ENCODE peak calls at places on chromosome X, in six cellular contexts. One of them, this sample, is unnamed.

GRCh38 chrX:2908125-2908685 is 20.9 kb downstream of the ARSD start:
- DNase-seq in tibial artery: no peak
- DNase-seq in lower leg skin: no peak
- DNase-seq in SK-N-SH: no peak
- DNase-seq in GM23248: no peak
- DNase-seq in aorta: no peak
- DNase-seq in this sample: no peak

GRCh38 chrX:136789856-136790255 is 9.1 kb upstream of the ARHGEF6 start:
- DNase-seq in tibial artery: no peak
- DNase-seq in lower leg skin: no peak
- DNase-seq in SK-N-SH: no peak
- DNase-seq in GM23248: no peak
- DNase-seq in aorta: no peak
- DNase-seq in this sample: no peak

GRCh38 chrX:22365460-22365859 is 92.7 kb downstream of the CBLL2 start:
- DNase-seq in tibial artery: no peak
- DNase-seq in lower leg skin: no peak
- DNase-seq in SK-N-SH: no peak
- DNase-seq in GM23248: peak; percentile 85
- DNase-seq in aorta: no peak
- DNase-seq in this sample: no peak

GRCh38 chrX:134737061-134737460 is 78.8 kb upstream of the PLAC1 start:
- DNase-seq in tibial artery: peak; percentile 62
- DNase-seq in lower leg skin: no peak
- DNase-seq in SK-N-SH: no peak
- DNase-seq in GM23248: peak; percentile 56
- DNase-seq in aorta: no peak
- DNase-seq in this sample: no peak

GRCh38 chrX:39983715-39984114 is 114.0 kb downstream of the BCOR start:
- DNase-seq in tibial artery: no peak
- DNase-seq in lower leg skin: no peak
- DNase-seq in SK-N-SH: no peak
- DNase-seq in GM23248: peak; percentile 50
- DNase-seq in aorta: no peak
- DNase-seq in this sample: no peak

GRCh38 chrX:104665691-104666090 is 99.7 kb downstream of the IL1RAPL2 start:
- DNase-seq in tibial artery: no peak
- DNase-seq in lower leg skin: no peak
- DNase-seq in SK-N-SH: no peak
- DNase-seq in GM23248: no peak
- DNase-seq in aorta: no peak
- DNase-seq in this sample: no peak

GRCh38 chrX:150548684-150549083 is 19.7 kb upstream of the MTM1 start:
- DNase-seq in tibial artery: no peak
- DNase-seq in lower leg skin: no peak
- DNase-seq in SK-N-SH: no peak
- DNase-seq in GM23248: peak; percentile 65
- DNase-seq in aorta: no peak
- DNase-seq in this sample: no peak

GRCh38 chrX:106752101-106752678 is 25.7 kb downstream of the RNF128 start:
- DNase-seq in tibial artery: no peak
- DNase-seq in lower leg skin: no peak
- DNase-seq in SK-N-SH: no peak
- DNase-seq in GM23248: peak; percentile 13
- DNase-seq in aorta: no peak
- DNase-seq in this sample: no peak

GRCh38 chrX:118058924-118059323 is 57.7 kb downstream of the KLHL13 start:
- DNase-seq in tibial artery: no peak
- DNase-seq in lower leg skin: no peak
- DNase-seq in SK-N-SH: no peak
- DNase-seq in GM23248: no peak
- DNase-seq in aorta: no peak
- DNase-seq in this sample: no peak

GRCh38 chrX:134520860-134521390 is 61.0 kb downstream of the HPRT1 start:
- DNase-seq in tibial artery: no peak
- DNase-seq in lower leg skin: no peak
- DNase-seq in SK-N-SH: peak; percentile 61
- DNase-seq in GM23248: peak; percentile 65
- DNase-seq in aorta: no peak
- DNase-seq in this sample: no peak

GRCh38 chrX:38095971-38096529 is 89.7 kb downstream of the SYTL5 start:
- DNase-seq in tibial artery: no peak
- DNase-seq in lower leg skin: no peak
- DNase-seq in SK-N-SH: no peak
- DNase-seq in GM23248: peak; percentile 61
- DNase-seq in aorta: no peak
- DNase-seq in this sample: no peak

GRCh38 chrX:2690856-2691542 is at the start of gene CD99:
- DNase-seq in tibial artery: peak; percentile 95
- DNase-seq in lower leg skin: peak; percentile 98
- DNase-seq in SK-N-SH: peak; percentile 90
- DNase-seq in GM23248: peak; percentile 91
- DNase-seq in aorta: peak; percentile 94
- DNase-seq in this sample: peak; percentile 91

GRCh38 chrX:86455495-86455894 is 307.2 kb downstream of the DACH2 start:
- DNase-seq in tibial artery: no peak
- DNase-seq in lower leg skin: no peak
- DNase-seq in SK-N-SH: no peak
- DNase-seq in GM23248: no peak
- DNase-seq in aorta: no peak
- DNase-seq in this sample: no peak

GRCh38 chrX:119041175-119041574 is 31.6 kb upstream of the CT47C1 start:
- DNase-seq in tibial artery: peak; percentile 79
- DNase-seq in lower leg skin: no peak
- DNase-seq in SK-N-SH: no peak
- DNase-seq in GM23248: peak; percentile 83
- DNase-seq in aorta: peak; percentile 74
- DNase-seq in this sample: peak; percentile 77

GRCh38 chrX:150643271-150643670 is 49.9 kb upstream of the MTMR1 start:
- DNase-seq in tibial artery: no peak
- DNase-seq in lower leg skin: no peak
- DNase-seq in SK-N-SH: no peak
- DNase-seq in GM23248: peak; percentile 29
- DNase-seq in aorta: no peak
- DNase-seq in this sample: no peak

GRCh38 chrX:29826651-29827206 is 388.6 kb upstream of the MAGEB2 start:
- DNase-seq in tibial artery: no peak
- DNase-seq in lower leg skin: no peak
- DNase-seq in SK-N-SH: no peak
- DNase-seq in GM23248: no peak
- DNase-seq in aorta: no peak
- DNase-seq in this sample: no peak

GRCh38 chrX:39984191-39984956 is 113.4 kb downstream of the BCOR start:
- DNase-seq in tibial artery: no peak
- DNase-seq in lower leg skin: no peak
- DNase-seq in SK-N-SH: no peak
- DNase-seq in GM23248: peak; percentile 56
- DNase-seq in aorta: no peak
- DNase-seq in this sample: no peak

GRCh38 chrX:10769165-10769564 is 148.8 kb upstream of the MID1 start:
- DNase-seq in tibial artery: no peak
- DNase-seq in lower leg skin: no peak
- DNase-seq in SK-N-SH: peak; percentile 36
- DNase-seq in GM23248: peak; percentile 71
- DNase-seq in aorta: no peak
- DNase-seq in this sample: no peak

GRCh38 chrX:112785323-112785722 is 55.3 kb downstream of the AMOT start:
- DNase-seq in tibial artery: no peak
- DNase-seq in lower leg skin: no peak
- DNase-seq in SK-N-SH: no peak
- DNase-seq in GM23248: no peak
- DNase-seq in aorta: no peak
- DNase-seq in this sample: no peak

GRCh38 chrX:82764521-82764920 is 743.6 kb upstream of the POU3F4 start:
- DNase-seq in tibial artery: no peak
- DNase-seq in lower leg skin: no peak
- DNase-seq in SK-N-SH: no peak
- DNase-seq in GM23248: no peak
- DNase-seq in aorta: no peak
- DNase-seq in this sample: no peak

DNA sequence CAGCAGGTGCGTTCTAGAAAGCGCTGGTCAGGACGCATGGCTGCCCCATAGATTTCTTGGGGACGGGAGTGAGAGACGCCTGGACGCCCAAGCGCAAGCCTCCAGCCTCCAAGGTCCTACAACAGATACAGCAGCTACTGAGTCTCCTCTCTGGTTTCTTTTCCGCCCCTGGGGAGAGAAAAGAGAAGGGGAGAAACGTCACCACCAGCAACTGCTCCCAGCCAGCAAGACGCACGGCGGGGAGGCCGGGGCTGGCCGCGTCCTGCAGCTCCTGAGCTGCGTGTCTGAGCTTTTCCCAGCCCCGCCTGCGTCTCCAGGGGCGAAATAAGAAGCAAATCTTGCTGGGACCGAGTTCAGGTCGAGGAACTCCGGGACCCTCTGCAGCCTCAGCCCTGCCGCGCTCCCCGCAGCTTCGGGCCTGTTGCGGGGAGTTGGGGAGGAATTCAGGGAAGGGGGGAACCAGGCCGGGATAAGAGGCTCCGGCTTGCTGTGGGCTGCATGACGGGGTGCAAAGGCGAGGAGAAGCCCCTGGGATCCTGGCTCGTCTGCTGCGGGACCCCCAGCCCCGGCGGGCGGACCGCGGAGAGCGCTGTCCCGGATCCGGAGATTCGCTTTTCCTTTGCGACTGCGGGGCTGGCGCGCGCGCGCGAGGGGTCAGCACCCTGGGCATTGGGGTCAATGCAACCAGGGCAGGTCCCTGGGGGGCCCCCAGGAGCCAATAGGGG is 6.8 kb upstream of the SHOX start:
- DNase-seq in tibial artery: no peak
- DNase-seq in lower leg skin: peak; percentile 53
- DNase-seq in SK-N-SH: no peak
- DNase-seq in GM23248: peak; percentile 8
- DNase-seq in aorta: no peak
- DNase-seq in this sample: no peak
- H3K4me3 ChIP-seq in tibial artery: peak overlapping the region; percentile 19
- H3K4me3 ChIP-seq in lower leg skin: no peak overlapping the region
- H3K4me3 ChIP-seq in SK-N-SH: no peak overlapping the region
- H3K4me3 ChIP-seq in GM23248: no peak overlapping the region
- H3K4me3 ChIP-seq in aorta: no peak overlapping the region
- H3K4me3 ChIP-seq in this sample: peak overlapping the region; percentile 38

GRCh38 chrX:12972867-12973560 is 1.9 kb upstream of the TMSB4X start:
- DNase-seq in tibial artery: no peak
- DNase-seq in lower leg skin: no peak
- DNase-seq in SK-N-SH: no peak
- DNase-seq in GM23248: no peak
- DNase-seq in aorta: no peak
- DNase-seq in this sample: no peak
- H3K4me3 ChIP-seq in tibial artery: no peak overlapping the region
- H3K4me3 ChIP-seq in lower leg skin: no peak overlapping the region
- H3K4me3 ChIP-seq in SK-N-SH: no peak overlapping the region
- H3K4me3 ChIP-seq in GM23248: no peak overlapping the region
- H3K4me3 ChIP-seq in aorta: no peak overlapping the region
- H3K4me3 ChIP-seq in this sample: peak overlapping the region; percentile 84

GRCh38 chrX:109842611-109843010 is 109.6 kb upstream of the ACSL4 start:
- DNase-seq in tibial artery: no peak
- DNase-seq in lower leg skin: no peak
- DNase-seq in SK-N-SH: no peak
- DNase-seq in GM23248: no peak
- DNase-seq in aorta: no peak
- DNase-seq in this sample: no peak

GRCh38 chrX:109843963-109844751 is 111.1 kb upstream of the ACSL4 start:
- DNase-seq in tibial artery: no peak
- DNase-seq in lower leg skin: no peak
- DNase-seq in SK-N-SH: no peak
- DNase-seq in GM23248: peak; percentile 27
- DNase-seq in aorta: peak; percentile 49
- DNase-seq in this sample: no peak

GRCh38 chrX:109848451-109849050 is 115.5 kb upstream of the ACSL4 start:
- DNase-seq in tibial artery: no peak
- DNase-seq in lower leg skin: no peak
- DNase-seq in SK-N-SH: peak; percentile 12
- DNase-seq in GM23248: no peak
- DNase-seq in aorta: no peak
- DNase-seq in this sample: no peak

GRCh38 chrX:109845996-109846395 is 112.9 kb upstream of the ACSL4 start:
- DNase-seq in tibial artery: no peak
- DNase-seq in lower leg skin: no peak
- DNase-seq in SK-N-SH: no peak
- DNase-seq in GM23248: no peak
- DNase-seq in aorta: no peak
- DNase-seq in this sample: no peak

DNA sequence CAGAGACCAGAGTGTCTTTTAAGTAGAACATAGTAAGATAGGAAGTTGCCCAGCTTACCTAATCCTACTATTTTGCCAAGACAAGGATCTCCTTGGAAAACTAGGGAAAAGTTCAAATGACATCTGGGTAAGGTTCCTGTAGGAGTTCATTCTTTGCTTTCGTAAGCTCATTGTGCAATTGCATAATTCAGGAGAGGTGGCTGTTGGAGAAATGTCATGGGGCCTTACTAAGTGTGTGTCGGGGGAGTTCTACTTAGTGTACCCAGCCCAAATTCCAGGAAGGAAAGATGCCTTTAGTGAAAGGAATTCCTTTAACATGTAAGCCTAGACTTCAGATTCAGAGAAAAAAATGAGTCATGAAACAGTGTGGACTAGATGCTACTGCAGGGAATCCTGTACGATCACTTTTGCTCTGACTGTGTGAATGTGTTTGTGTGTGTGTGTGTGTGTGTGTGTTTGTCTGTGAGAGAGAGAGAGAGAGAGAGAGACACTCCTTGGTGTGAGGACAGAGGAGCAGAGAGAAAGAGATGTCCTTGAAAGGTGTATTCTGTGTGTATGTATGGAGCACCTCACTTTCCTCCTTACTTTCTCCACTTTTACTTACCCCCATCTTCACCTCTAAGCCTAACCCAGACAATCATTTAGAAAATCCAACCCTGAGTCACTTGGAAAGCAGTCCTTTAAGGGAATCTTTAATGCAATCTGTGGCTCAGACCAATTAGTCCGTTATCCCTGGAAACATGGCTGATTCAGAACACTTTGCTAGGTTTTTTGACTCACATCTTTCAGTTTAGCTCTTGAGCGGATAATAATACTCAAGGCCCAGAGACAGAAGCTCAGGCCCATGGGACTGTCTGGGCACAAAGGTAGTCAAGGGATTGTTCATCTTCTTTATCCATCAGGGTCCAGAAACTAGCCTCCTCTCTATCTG is 114.5 kb upstream of the ACSL4 start:
- DNase-seq in tibial artery: no peak
- DNase-seq in lower leg skin: no peak
- DNase-seq in SK-N-SH: no peak
- DNase-seq in GM23248: peak; percentile 83
- DNase-seq in aorta: no peak
- DNase-seq in this sample: no peak
- H3K4me3 ChIP-seq in tibial artery: no peak overlapping the region
- H3K4me3 ChIP-seq in lower leg skin: no peak overlapping the region
- H3K4me3 ChIP-seq in SK-N-SH: peak overlapping the region; percentile 6
- H3K4me3 ChIP-seq in GM23248: peak overlapping the region; percentile 45
- H3K4me3 ChIP-seq in aorta: no peak overlapping the region
- H3K4me3 ChIP-seq in this sample: no peak overlapping the region

DNA sequence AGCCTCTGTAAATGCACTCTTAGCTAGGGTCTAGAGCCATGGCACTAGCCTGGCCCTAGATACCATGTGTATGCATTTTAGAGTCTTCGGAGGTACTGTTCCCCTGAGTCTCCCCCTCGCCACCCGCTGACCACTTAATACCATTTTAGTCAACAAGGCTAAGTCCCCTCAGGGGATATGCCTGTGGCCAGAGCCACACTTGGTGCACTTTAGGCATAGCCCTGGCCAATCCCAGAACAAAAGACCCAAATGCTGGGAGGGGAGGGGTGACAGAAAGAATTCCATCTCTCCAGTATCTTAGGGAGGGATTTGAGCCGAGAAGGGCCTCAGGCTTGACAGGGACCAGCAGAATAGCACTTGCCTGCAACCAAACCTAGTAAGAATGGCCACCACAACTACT is 28.6 kb upstream of the BCORL1 start:
- DNase-seq in tibial artery: no peak
- DNase-seq in lower leg skin: no peak
- DNase-seq in SK-N-SH: no peak
- DNase-seq in GM23248: no peak
- DNase-seq in aorta: no peak
- DNase-seq in this sample: no peak
- H3K4me3 ChIP-seq in tibial artery: no peak overlapping the region
- H3K4me3 ChIP-seq in lower leg skin: no peak overlapping the region
- H3K4me3 ChIP-seq in SK-N-SH: no peak overlapping the region
- H3K4me3 ChIP-seq in GM23248: no peak overlapping the region
- H3K4me3 ChIP-seq in aorta: no peak overlapping the region
- H3K4me3 ChIP-seq in this sample: no peak overlapping the region